ENCODE peak calls at places on chromosome X, in ten cellular contexts. One of them, this sample, is unnamed.

GRCh38 chrX:69222103-69223090 is 57.1 kb upstream of the PJA1 start:
- DNase-seq in NCI-H460: peak
- DNase-seq in neural crest cell: peak
- DNase-seq in nephron progenitor cell: peak
- DNase-seq in ACHN: peak
- DNase-seq in dermis blood vessel endothelial cell: peak
- DNase-seq in M059J: peak
- DNase-seq in choroid plexus epithelial cell: peak
- DNase-seq in trophoblast cell: peak
- DNase-seq in activated CD4-positive, alpha-beta T cell treated with anti-CD3 and anti-CD28 coated beads for 36 hours: peak
- DNase-seq in this sample: peak

GRCh38 chrX:72027914-72028307 is 103.8 kb downstream of the RTL5 start:
- DNase-seq in NCI-H460: no peak
- DNase-seq in neural crest cell: no peak
- DNase-seq in nephron progenitor cell: no peak
- DNase-seq in ACHN: no peak
- DNase-seq in dermis blood vessel endothelial cell: no peak
- DNase-seq in M059J: no peak
- DNase-seq in choroid plexus epithelial cell: no peak
- DNase-seq in trophoblast cell: no peak
- DNase-seq in activated CD4-positive, alpha-beta T cell treated with anti-CD3 and anti-CD28 coated beads for 36 hours: no peak
- DNase-seq in this sample: no peak

GRCh38 chrX:130330706-130331105 is 9.0 kb upstream of the SLC25A14 start:
- DNase-seq in NCI-H460: peak
- DNase-seq in neural crest cell: peak
- DNase-seq in nephron progenitor cell: peak
- DNase-seq in ACHN: peak
- DNase-seq in dermis blood vessel endothelial cell: peak
- DNase-seq in M059J: peak
- DNase-seq in choroid plexus epithelial cell: peak
- DNase-seq in trophoblast cell: peak
- DNase-seq in activated CD4-positive, alpha-beta T cell treated with anti-CD3 and anti-CD28 coated beads for 36 hours: peak
- DNase-seq in this sample: peak

GRCh38 chrX:68650491-68650890 is 3.0 kb downstream of the STARD8 start:
- DNase-seq in NCI-H460: no peak
- DNase-seq in neural crest cell: no peak
- DNase-seq in nephron progenitor cell: no peak
- DNase-seq in ACHN: peak
- DNase-seq in dermis blood vessel endothelial cell: no peak
- DNase-seq in M059J: peak
- DNase-seq in choroid plexus epithelial cell: peak
- DNase-seq in trophoblast cell: no peak
- DNase-seq in activated CD4-positive, alpha-beta T cell treated with anti-CD3 and anti-CD28 coated beads for 36 hours: no peak
- DNase-seq in this sample: no peak

GRCh38 chrX:10395179-10395578 is 225.2 kb downstream of the MID1 start:
- DNase-seq in NCI-H460: no peak
- DNase-seq in neural crest cell: no peak
- DNase-seq in nephron progenitor cell: no peak
- DNase-seq in ACHN: no peak
- DNase-seq in dermis blood vessel endothelial cell: no peak
- DNase-seq in M059J: peak
- DNase-seq in choroid plexus epithelial cell: no peak
- DNase-seq in trophoblast cell: no peak
- DNase-seq in activated CD4-positive, alpha-beta T cell treated with anti-CD3 and anti-CD28 coated beads for 36 hours: no peak
- DNase-seq in this sample: no peak

GRCh38 chrX:74923942-74924448 is 1.3 kb downstream of the NEXMIF start:
- DNase-seq in NCI-H460: no peak
- DNase-seq in neural crest cell: no peak
- DNase-seq in nephron progenitor cell: peak
- DNase-seq in ACHN: no peak
- DNase-seq in dermis blood vessel endothelial cell: no peak
- DNase-seq in M059J: no peak
- DNase-seq in choroid plexus epithelial cell: no peak
- DNase-seq in trophoblast cell: no peak
- DNase-seq in activated CD4-positive, alpha-beta T cell treated with anti-CD3 and anti-CD28 coated beads for 36 hours: peak
- DNase-seq in this sample: no peak

GRCh38 chrX:136166221-136166855 is 19.0 kb downstream of the FHL1 start:
- DNase-seq in NCI-H460: peak
- DNase-seq in neural crest cell: no peak
- DNase-seq in nephron progenitor cell: no peak
- DNase-seq in ACHN: no peak
- DNase-seq in dermis blood vessel endothelial cell: peak
- DNase-seq in M059J: peak
- DNase-seq in choroid plexus epithelial cell: peak
- DNase-seq in trophoblast cell: peak
- DNase-seq in activated CD4-positive, alpha-beta T cell treated with anti-CD3 and anti-CD28 coated beads for 36 hours: no peak
- DNase-seq in this sample: no peak

GRCh38 chrX:101759000-101759399 is 99.3 kb upstream of the ARMCX2 start:
- DNase-seq in NCI-H460: peak
- DNase-seq in neural crest cell: peak
- DNase-seq in nephron progenitor cell: peak
- DNase-seq in ACHN: peak
- DNase-seq in dermis blood vessel endothelial cell: peak
- DNase-seq in M059J: peak
- DNase-seq in choroid plexus epithelial cell: peak
- DNase-seq in trophoblast cell: peak
- DNase-seq in activated CD4-positive, alpha-beta T cell treated with anti-CD3 and anti-CD28 coated beads for 36 hours: peak
- DNase-seq in this sample: no peak

GRCh38 chrX:153882086-153882498 is 3.9 kb downstream of the L1CAM start:
- DNase-seq in NCI-H460: no peak
- DNase-seq in neural crest cell: peak
- DNase-seq in nephron progenitor cell: no peak
- DNase-seq in ACHN: no peak
- DNase-seq in dermis blood vessel endothelial cell: no peak
- DNase-seq in M059J: peak
- DNase-seq in choroid plexus epithelial cell: no peak
- DNase-seq in trophoblast cell: no peak
- DNase-seq in activated CD4-positive, alpha-beta T cell treated with anti-CD3 and anti-CD28 coated beads for 36 hours: no peak
- DNase-seq in this sample: no peak

GRCh38 chrX:121579016-121579760 is 531.8 kb downstream of the GLUD2 start:
- DNase-seq in NCI-H460: peak
- DNase-seq in neural crest cell: peak
- DNase-seq in nephron progenitor cell: peak
- DNase-seq in ACHN: peak
- DNase-seq in dermis blood vessel endothelial cell: peak
- DNase-seq in M059J: peak
- DNase-seq in choroid plexus epithelial cell: peak
- DNase-seq in trophoblast cell: peak
- DNase-seq in activated CD4-positive, alpha-beta T cell treated with anti-CD3 and anti-CD28 coated beads for 36 hours: peak
- DNase-seq in this sample: peak

GRCh38 chrX:41822917-41823316 is 98.9 kb downstream of the GPR82 start:
- DNase-seq in NCI-H460: no peak
- DNase-seq in neural crest cell: no peak
- DNase-seq in nephron progenitor cell: no peak
- DNase-seq in ACHN: no peak
- DNase-seq in dermis blood vessel endothelial cell: no peak
- DNase-seq in M059J: no peak
- DNase-seq in choroid plexus epithelial cell: no peak
- DNase-seq in trophoblast cell: peak
- DNase-seq in activated CD4-positive, alpha-beta T cell treated with anti-CD3 and anti-CD28 coated beads for 36 hours: no peak
- DNase-seq in this sample: no peak

GRCh38 chrX:151393514-151393913 is 3.5 kb upstream of the VMA21 start:
- DNase-seq in NCI-H460: no peak
- DNase-seq in neural crest cell: no peak
- DNase-seq in nephron progenitor cell: no peak
- DNase-seq in ACHN: no peak
- DNase-seq in dermis blood vessel endothelial cell: peak
- DNase-seq in M059J: peak
- DNase-seq in choroid plexus epithelial cell: peak
- DNase-seq in trophoblast cell: no peak
- DNase-seq in activated CD4-positive, alpha-beta T cell treated with anti-CD3 and anti-CD28 coated beads for 36 hours: peak
- DNase-seq in this sample: no peak

GRCh38 chrX:48911407-48912182 is at the start of gene SLC35A2:
- DNase-seq in NCI-H460: peak
- DNase-seq in neural crest cell: peak
- DNase-seq in nephron progenitor cell: peak
- DNase-seq in ACHN: peak
- DNase-seq in dermis blood vessel endothelial cell: peak
- DNase-seq in M059J: peak
- DNase-seq in choroid plexus epithelial cell: peak
- DNase-seq in trophoblast cell: peak
- DNase-seq in activated CD4-positive, alpha-beta T cell treated with anti-CD3 and anti-CD28 coated beads for 36 hours: peak
- DNase-seq in this sample: peak

GRCh38 chrX:80174925-80175574 is 160.5 kb downstream of the TBX22 start:
- DNase-seq in NCI-H460: no peak
- DNase-seq in neural crest cell: no peak
- DNase-seq in nephron progenitor cell: no peak
- DNase-seq in ACHN: no peak
- DNase-seq in dermis blood vessel endothelial cell: no peak
- DNase-seq in M059J: no peak
- DNase-seq in choroid plexus epithelial cell: no peak
- DNase-seq in trophoblast cell: no peak
- DNase-seq in activated CD4-positive, alpha-beta T cell treated with anti-CD3 and anti-CD28 coated beads for 36 hours: no peak
- DNase-seq in this sample: no peak

GRCh38 chrX:126509917-126510316 is 42.7 kb downstream of the DCAF12L1 start:
- DNase-seq in NCI-H460: no peak
- DNase-seq in neural crest cell: no peak
- DNase-seq in nephron progenitor cell: no peak
- DNase-seq in ACHN: no peak
- DNase-seq in dermis blood vessel endothelial cell: no peak
- DNase-seq in M059J: no peak
- DNase-seq in choroid plexus epithelial cell: no peak
- DNase-seq in trophoblast cell: no peak
- DNase-seq in activated CD4-positive, alpha-beta T cell treated with anti-CD3 and anti-CD28 coated beads for 36 hours: no peak
- DNase-seq in this sample: no peak

GRCh38 chrX:143635915-143636314 is at the start of gene SLITRK4:
- DNase-seq in NCI-H460: no peak
- DNase-seq in neural crest cell: peak
- DNase-seq in nephron progenitor cell: peak
- DNase-seq in ACHN: peak
- DNase-seq in dermis blood vessel endothelial cell: no peak
- DNase-seq in M059J: no peak
- DNase-seq in choroid plexus epithelial cell: no peak
- DNase-seq in trophoblast cell: no peak
- DNase-seq in activated CD4-positive, alpha-beta T cell treated with anti-CD3 and anti-CD28 coated beads for 36 hours: no peak
- DNase-seq in this sample: no peak

GRCh38 chrX:153969904-153970397 is 1.7 kb downstream of the HCFC1 start:
- DNase-seq in NCI-H460: no peak
- DNase-seq in neural crest cell: no peak
- DNase-seq in nephron progenitor cell: no peak
- DNase-seq in ACHN: no peak
- DNase-seq in dermis blood vessel endothelial cell: peak
- DNase-seq in M059J: peak
- DNase-seq in choroid plexus epithelial cell: peak
- DNase-seq in trophoblast cell: no peak
- DNase-seq in activated CD4-positive, alpha-beta T cell treated with anti-CD3 and anti-CD28 coated beads for 36 hours: peak
- DNase-seq in this sample: no peak

GRCh38 chrX:39750246-39750790 is 347.4 kb downstream of the BCOR start:
- DNase-seq in NCI-H460: no peak
- DNase-seq in neural crest cell: no peak
- DNase-seq in nephron progenitor cell: no peak
- DNase-seq in ACHN: no peak
- DNase-seq in dermis blood vessel endothelial cell: no peak
- DNase-seq in M059J: no peak
- DNase-seq in choroid plexus epithelial cell: no peak
- DNase-seq in trophoblast cell: no peak
- DNase-seq in activated CD4-positive, alpha-beta T cell treated with anti-CD3 and anti-CD28 coated beads for 36 hours: no peak
- DNase-seq in this sample: no peak

GRCh38 chrX:30027636-30028035 is 187.7 kb upstream of the MAGEB2 start:
- DNase-seq in NCI-H460: no peak
- DNase-seq in neural crest cell: no peak
- DNase-seq in nephron progenitor cell: no peak
- DNase-seq in ACHN: no peak
- DNase-seq in dermis blood vessel endothelial cell: no peak
- DNase-seq in M059J: peak
- DNase-seq in choroid plexus epithelial cell: no peak
- DNase-seq in trophoblast cell: no peak
- DNase-seq in activated CD4-positive, alpha-beta T cell treated with anti-CD3 and anti-CD28 coated beads for 36 hours: no peak
- DNase-seq in this sample: peak

GRCh38 chrX:101744085-101744484 is 84.4 kb upstream of the ARMCX2 start:
- DNase-seq in NCI-H460: no peak
- DNase-seq in neural crest cell: no peak
- DNase-seq in nephron progenitor cell: no peak
- DNase-seq in ACHN: no peak
- DNase-seq in dermis blood vessel endothelial cell: peak
- DNase-seq in M059J: no peak
- DNase-seq in choroid plexus epithelial cell: peak
- DNase-seq in trophoblast cell: no peak
- DNase-seq in activated CD4-positive, alpha-beta T cell treated with anti-CD3 and anti-CD28 coated beads for 36 hours: no peak
- DNase-seq in this sample: no peak

GRCh38 chrX:49792376-49792775 is 36.7 kb upstream of the PAGE4 start:
- DNase-seq in NCI-H460: no peak
- DNase-seq in neural crest cell: no peak
- DNase-seq in nephron progenitor cell: no peak
- DNase-seq in ACHN: no peak
- DNase-seq in dermis blood vessel endothelial cell: no peak
- DNase-seq in M059J: no peak
- DNase-seq in choroid plexus epithelial cell: no peak
- DNase-seq in trophoblast cell: no peak
- DNase-seq in activated CD4-positive, alpha-beta T cell treated with anti-CD3 and anti-CD28 coated beads for 36 hours: no peak
- DNase-seq in this sample: no peak

GRCh38 chrX:131288738-131289511 is at the start of gene IGSF1:
- DNase-seq in NCI-H460: peak
- DNase-seq in neural crest cell: peak
- DNase-seq in nephron progenitor cell: peak
- DNase-seq in ACHN: peak
- DNase-seq in dermis blood vessel endothelial cell: no peak
- DNase-seq in M059J: peak
- DNase-seq in choroid plexus epithelial cell: peak
- DNase-seq in trophoblast cell: no peak
- DNase-seq in activated CD4-positive, alpha-beta T cell treated with anti-CD3 and anti-CD28 coated beads for 36 hours: peak
- DNase-seq in this sample: no peak

GRCh38 chrX:38654302-38654701 is 93.0 kb downstream of the TSPAN7 start:
- DNase-seq in NCI-H460: peak
- DNase-seq in neural crest cell: no peak
- DNase-seq in nephron progenitor cell: no peak
- DNase-seq in ACHN: peak
- DNase-seq in dermis blood vessel endothelial cell: peak
- DNase-seq in M059J: peak
- DNase-seq in choroid plexus epithelial cell: peak
- DNase-seq in trophoblast cell: no peak
- DNase-seq in activated CD4-positive, alpha-beta T cell treated with anti-CD3 and anti-CD28 coated beads for 36 hours: no peak
- DNase-seq in this sample: peak

GRCh38 chrX:17247144-17247543 is 127.9 kb upstream of the NHS start:
- DNase-seq in NCI-H460: no peak
- DNase-seq in neural crest cell: no peak
- DNase-seq in nephron progenitor cell: no peak
- DNase-seq in ACHN: no peak
- DNase-seq in dermis blood vessel endothelial cell: peak
- DNase-seq in M059J: peak
- DNase-seq in choroid plexus epithelial cell: peak
- DNase-seq in trophoblast cell: no peak
- DNase-seq in activated CD4-positive, alpha-beta T cell treated with anti-CD3 and anti-CD28 coated beads for 36 hours: no peak
- DNase-seq in this sample: peak

GRCh38 chrX:97629597-97629985 is 745.9 kb downstream of the RPA4 start:
- DNase-seq in NCI-H460: no peak
- DNase-seq in neural crest cell: no peak
- DNase-seq in nephron progenitor cell: no peak
- DNase-seq in ACHN: no peak
- DNase-seq in dermis blood vessel endothelial cell: no peak
- DNase-seq in M059J: no peak
- DNase-seq in choroid plexus epithelial cell: no peak
- DNase-seq in trophoblast cell: no peak
- DNase-seq in activated CD4-positive, alpha-beta T cell treated with anti-CD3 and anti-CD28 coated beads for 36 hours: no peak
- DNase-seq in this sample: no peak

GRCh38 chrX:13906103-13906502 is 89.2 kb upstream of the GPM6B start:
- DNase-seq in NCI-H460: no peak
- DNase-seq in neural crest cell: no peak
- DNase-seq in nephron progenitor cell: no peak
- DNase-seq in ACHN: no peak
- DNase-seq in dermis blood vessel endothelial cell: no peak
- DNase-seq in M059J: no peak
- DNase-seq in choroid plexus epithelial cell: no peak
- DNase-seq in trophoblast cell: no peak
- DNase-seq in activated CD4-positive, alpha-beta T cell treated with anti-CD3 and anti-CD28 coated beads for 36 hours: no peak
- DNase-seq in this sample: no peak

This sample was measured in T47D.